ENCODE peak calls at places on chromosomes 5 and 9, in six cellular contexts. X, A, J, S, K and U are unnamed samples.

GRCh38 chr9:110206388-110206787 is 1.6 kb downstream of the C9orf152 start:
- DNase-seq in X (no peak), A (no peak), J (no peak), S (no peak), K (no peak), U (no peak)

GRCh38 chr9:129253820-129254381 is 75.8 kb upstream of the IER5L start:
- DNase-seq in X (no peak), A (no peak), J (peak), S (no peak), K (peak), U (no peak)

GRCh38 chr5:112935675-112936074 is 13.6 kb upstream of the REEP5 start:
- DNase-seq in X (no peak), A (no peak), J (peak), S (no peak), K (no peak), U (no peak)

GRCh38 chr9:134592018-134592818 is 49.4 kb upstream of the COL5A1 start:
- DNase-seq in X (no peak), A (no peak), J (peak), S (no peak), K (no peak), U (no peak)

GRCh38 chr5:143796753-143797152 is 15.2 kb upstream of the HMHB1 start:
- DNase-seq in X (no peak), A (no peak), J (no peak), S (no peak), K (no peak), U (no peak)

GRCh38 chr9:129446828-129447550 is 173.9 kb downstream of the C9orf50 start:
- DNase-seq in X (no peak), A (no peak), J (no peak), S (no peak), K (peak), U (peak)

GRCh38 chr5:90985341-90985740 is 397.8 kb downstream of the ARRDC3 start:
- DNase-seq in X (no peak), A (no peak), J (no peak), S (no peak), K (no peak), U (no peak)

GRCh38 chr5:92337772-92338234 is 954.7 kb upstream of the ARRDC3 start:
- DNase-seq in X (no peak), A (no peak), J (peak), S (no peak), K (no peak), U (no peak)

GRCh38 chr5:96052374-96052773 is 90.7 kb upstream of the ELL2 start:
- DNase-seq in X (no peak), A (no peak), J (no peak), S (no peak), K (no peak), U (no peak)